ENCODE peak calls at places on chromosome 5, in five cellular contexts. Z is T-helper 1 cell, P is iris pigment epithelial cell, F is endodermal cell, J is astrocyte of the spinal cord. R is an unnamed sample.

GRCh38 chr5:322942-323879 is 1.7 kb downstream of the AHRR start:
- DNase-seq in J (no peak), Z (no peak), P (no peak), F (peak; percentile 73), R (no peak)

GRCh38 chr5:110884005-110884404 is 145.2 kb downstream of the SLC25A46 start:
- DNase-seq in J (no peak), Z (no peak), P (peak; percentile 55), F (no peak), R (no peak)

GRCh38 chr5:74070766-74071165 is 444.8 kb downstream of the ARHGEF28 start:
- DNase-seq in F (no peak), J (no peak), Z (no peak), P (no peak), R (no peak)

GRCh38 chr5:6504677-6505414 is 56.2 kb downstream of the UBE2QL1 start:
- DNase-seq in Z (no peak), F (peak; percentile 24), P (peak; percentile 7), J (peak; percentile 68), R (no peak)

GRCh38 chr5:107618233-107618632 is 52.5 kb downstream of the EFNA5 start:
- DNase-seq in F (no peak), P (peak; percentile 63), J (no peak), Z (no peak), R (peak; percentile 18)

GRCh38 chr5:113271753-113272454 is 162.9 kb downstream of the TSSK1B start:
- DNase-seq in J (no peak), F (no peak), P (peak; percentile 43), Z (no peak), R (no peak)

GRCh38 chr5:160209917-160210316 is 19.4 kb upstream of the FABP6 start:
- DNase-seq in P (no peak), Z (no peak), F (no peak), J (no peak), R (no peak)

GRCh38 chr5:14936588-14936987 is 65.0 kb upstream of the ANKH start:
- DNase-seq in Z (no peak), J (no peak), P (no peak), F (no peak), R (no peak)

R was measured in NCI-H446 treated with DMSO at 0.1 percent for 48 hours.